ENCODE peak calls at places on chromosomes 4 and X, in four cellular contexts. N, Q, M and F are unnamed samples.

GRCh38 chr4:63578383-63578782 is 830.9 kb downstream of the TECRL start:
- DNase-seq in N (no peak), Q (no peak), M (no peak), F (peak)

GRCh38 chr4:97103252-97103651 is 1040.0 kb downstream of the STPG2 start:
- DNase-seq in N (no peak), Q (no peak), M (no peak), F (no peak)

GRCh38 chrX:10169180-10169579 is 12.4 kb downstream of the CLCN4 start:
- DNase-seq in N (no peak), Q (no peak), M (peak), F (no peak)

GRCh38 chr4:14560577-14560976 is 441.7 kb upstream of the CPEB2 start:
- DNase-seq in N (no peak), Q (no peak), M (no peak), F (no peak)

GRCh38 chrX:40543661-40544328 is 37.0 kb upstream of the ATP6AP2 start:
- DNase-seq in N (peak), Q (peak), M (peak), F (peak)

GRCh38 chr4:88791274-88791673 is 93.6 kb upstream of the NAP1L5 start:
- DNase-seq in N (no peak), Q (no peak), M (peak), F (no peak)

GRCh38 chr4:146437778-146438177 is 84.0 kb downstream of the SLC10A7 start:
- DNase-seq in N (no peak), Q (no peak), M (no peak), F (no peak)

GRCh38 chrX:104854188-104854587 is 288.2 kb downstream of the IL1RAPL2 start:
- DNase-seq in N (no peak), Q (no peak), M (no peak), F (no peak)

GRCh38 chrX:124342174-124342867 is 4.0 kb upstream of the SH2D1A start:
- DNase-seq in N (no peak), Q (no peak), M (no peak), F (no peak)

GRCh38 chrX:47200385-47201150 is 6.9 kb downstream of the UBA1 start:
- DNase-seq in N (peak), Q (no peak), M (peak), F (no peak)

GRCh38 chr4:24630937-24631336 is 46.6 kb upstream of the DHX15 start:
- DNase-seq in N (no peak), Q (no peak), M (peak), F (no peak)

GRCh38 chr4:170242471-170242870 is 152.7 kb upstream of the AADAT start:
- DNase-seq in N (no peak), Q (no peak), M (no peak), F (no peak)

GRCh38 chrX:41906515-41907165 is 16.7 kb downstream of the CASK start:
- DNase-seq in N (no peak), Q (no peak), M (no peak), F (no peak)

GRCh38 chr4:38601244-38601915 is 62.6 kb upstream of the KLF3 start:
- DNase-seq in N (no peak), Q (no peak), M (peak), F (no peak)

GRCh38 chrX:17744896-17745523 is 7.7 kb downstream of the SCML1 start:
- DNase-seq in N (no peak), Q (no peak), M (peak), F (no peak)

GRCh38 chrX:20374866-20375530 is 108.3 kb upstream of the RPS6KA3 start:
- DNase-seq in N (no peak), Q (no peak), M (peak), F (no peak)

GRCh38 chrX:118211891-118212816 is 95.5 kb upstream of the KLHL13 start:
- DNase-seq in N (no peak), Q (no peak), M (no peak), F (no peak)

GRCh38 chr4:154908168-154908567 is 127.1 kb downstream of the RBM46 start:
- DNase-seq in N (no peak), Q (no peak), M (no peak), F (no peak)

GRCh38 chr4:77169496-77169895 is 12.5 kb downstream of the CCNG2 start:
- DNase-seq in N (no peak), Q (no peak), M (no peak), F (no peak)

GRCh38 chr4:105257817-105258495 is 111.3 kb downstream of the TET2 start:
- DNase-seq in N (no peak), Q (no peak), M (no peak), F (no peak)

GRCh38 chrX:118780915-118781314 is 42.7 kb upstream of the ZCCHC12 start:
- DNase-seq in N (no peak), Q (no peak), M (no peak), F (no peak)

GRCh38 chrX:25872786-25873185 is 265.4 kb upstream of the MAGEB18 start:
- DNase-seq in N (no peak), Q (no peak), M (no peak), F (no peak)

DNA sequence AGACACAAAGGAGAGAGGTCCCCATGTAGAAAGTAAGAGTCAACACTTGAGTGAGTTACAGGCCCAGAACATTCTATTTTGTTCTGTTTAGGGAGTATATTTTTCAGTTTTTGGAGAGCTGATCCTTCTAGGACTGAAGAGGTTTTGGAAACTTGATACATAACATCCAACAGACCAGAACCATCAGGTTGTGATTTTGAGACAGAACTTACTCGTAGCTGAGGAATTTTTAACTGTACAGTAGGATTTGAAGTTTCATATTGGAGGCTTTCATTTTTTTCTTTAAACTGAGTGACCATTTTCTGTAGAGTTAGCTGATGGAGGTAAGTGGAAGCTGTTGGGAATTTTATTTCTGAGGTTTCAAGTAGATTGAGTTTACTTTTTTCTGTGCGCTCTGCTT is 73.3 kb downstream of the NCAPG start:
- DNase-seq in N (no peak), Q (no peak), M (no peak), F (no peak)
- TF ChIP-seq FOXK2 in N (no peak), Q (no peak), M (no peak), F (no peak)

GRCh38 chr4:153169811-153170210 is 34.4 kb upstream of the TRIM2 start:
- DNase-seq in N (no peak), Q (no peak), M (no peak), F (no peak)
- TF ChIP-seq SP1 in N (no peak), Q (no peak), M (no peak), F (no peak)

GRCh38 chrX:1202251-1202650 is 10.2 kb downstream of the CRLF2 start:
- DNase-seq in N (no peak), Q (no peak), M (no peak), F (no peak)

GRCh38 chrX:1210844-1211243 is 1.6 kb downstream of the CRLF2 start:
- DNase-seq in N (no peak), Q (no peak), M (no peak), F (no peak)

GRCh38 chrX:1207496-1208025 is 4.9 kb downstream of the CRLF2 start:
- DNase-seq in N (no peak), Q (no peak), M (no peak), F (no peak)

DNA sequence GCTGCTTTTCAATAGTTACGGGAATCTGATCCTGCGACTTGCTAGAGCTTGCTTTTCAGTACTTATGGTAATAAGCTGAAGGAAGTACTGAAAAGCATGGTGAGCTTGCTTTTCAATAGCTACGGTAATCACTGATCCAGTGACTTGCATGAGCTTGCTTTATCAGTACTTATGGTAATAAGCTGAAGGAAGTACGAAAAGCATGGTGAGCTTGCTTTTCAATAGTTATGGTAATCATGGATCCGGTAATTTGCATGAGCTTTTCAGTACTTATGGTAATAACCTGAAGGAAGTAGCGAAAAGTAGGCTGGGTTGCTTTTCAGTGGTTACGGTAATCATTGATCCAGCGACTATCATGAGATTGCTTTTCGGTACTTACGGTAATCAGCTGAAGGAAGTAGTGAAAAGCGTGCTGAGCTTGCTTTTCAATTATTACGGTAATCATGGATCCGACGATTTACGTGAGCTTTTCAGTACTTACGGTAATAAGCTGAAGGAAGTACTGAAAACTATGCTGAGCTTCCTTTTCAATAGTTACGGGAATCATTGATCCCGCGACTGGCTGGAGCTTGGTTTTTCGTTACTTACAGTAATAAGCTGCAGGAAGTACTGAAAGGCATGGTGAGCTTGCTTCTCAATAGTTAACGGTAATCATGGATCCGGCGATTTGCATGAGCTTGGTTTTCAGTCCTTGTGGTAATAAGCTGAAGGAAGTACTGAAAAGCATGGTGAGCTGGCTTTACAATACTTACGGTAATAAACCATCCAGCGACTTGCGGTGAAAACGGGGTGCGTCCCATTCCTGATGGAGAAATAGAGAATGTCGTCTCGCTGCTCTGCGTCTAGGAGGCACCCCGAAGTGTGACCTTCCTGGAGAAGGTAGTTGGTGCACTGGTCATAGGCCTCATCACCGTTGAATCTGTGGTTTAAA is 6.5 kb downstream of the CRLF2 start:
- DNase-seq in N (peak), Q (no peak), M (no peak), F (peak)
- TF ChIP-seq FOXK2 in N (no peak), Q (no peak), M (no peak), F (no peak)

GRCh38 chr4:11507920-11508319 is 79.2 kb upstream of the HS3ST1 start:
- DNase-seq in N (no peak), Q (no peak), M (no peak), F (no peak)
- TF ChIP-seq SP1 in N (no peak), Q (no peak), M (no peak), F (no peak)

GRCh38 chr4:42280327-42281095 is 116.8 kb upstream of the SHISA3 start:
- DNase-seq in N (peak), Q (no peak), M (no peak), F (peak)

GRCh38 chr4:42281324-42282020 is 115.8 kb upstream of the SHISA3 start:
- DNase-seq in N (no peak), Q (peak), M (no peak), F (no peak)

GRCh38 chr4:42277291-42277690 is 120.0 kb upstream of the SHISA3 start:
- DNase-seq in N (no peak), Q (no peak), M (no peak), F (no peak)

GRCh38 chr4:42282081-42282901 is 115.0 kb upstream of the SHISA3 start:
- DNase-seq in N (peak), Q (peak), M (peak), F (peak)

GRCh38 chr4:42278709-42279324 is 118.5 kb upstream of the SHISA3 start:
- DNase-seq in N (no peak), Q (no peak), M (no peak), F (no peak)
- TF ChIP-seq FOXK2 in N (no peak), Q (no peak), M (no peak), F (no peak)

GRCh38 chr4:149499726-149500125 is 315.9 kb downstream of the IQCM start:
- DNase-seq in N (no peak), Q (no peak), M (no peak), F (no peak)
- TF ChIP-seq SP1 in N (no peak), Q (no peak), M (no peak), F (no peak)

GRCh38 chr4:99462875-99463464 is 27.8 kb upstream of the ADH7 start:
- DNase-seq in N (peak), Q (peak), M (peak), F (peak)
- TF ChIP-seq FOXK2 in N (no peak), Q (no peak), M (no peak), F (no peak)